ENCODE peak calls at places on chromosomes 11 and 22, in nine cellular contexts. B is stimulated activated effector memory CD8-positive, alpha-beta T cell treated with anti-CD3 and anti-CD28 coated beads, Interleukin-12 subunit alpha, Interleukin-12 subunit beta, amount 100 ng/mL, for 72 hours; C is NCI-H748 treated with DMSO at 0.1 percent for 48 hours; Q is Caki2; P is T-helper 9 cell; N is bronchial epithelial cell; Y is iris pigment epithelial cell; S is chondrocyte; I is A172. A is an unnamed sample.

GRCh38 chr22:22111983-22112382 is 129.4 kb upstream of the TOP3B start:
- DNase-seq in B (no peak), S (no peak), I (no peak), C (no peak), Q (no peak), Y (no peak), P (no peak), N (no peak), A (no peak)

GRCh38 chr22:20867179-20868099 is 8.6 kb downstream of the SNAP29 start:
- DNase-seq in B (no peak), I (no peak), S (no peak), C (no peak), N (no peak), P (no peak), Q (no peak), Y (peak), A (no peak)

GRCh38 chr11:125404811-125405481 is 91.1 kb downstream of the FEZ1 start:
- DNase-seq in C (no peak), B (peak), S (no peak), I (peak), P (peak), Y (peak), N (peak), Q (no peak), A (peak)

GRCh38 chr22:33831651-33832050 is 88.6 kb downstream of the LARGE1 start:
- DNase-seq in I (no peak), N (no peak), Q (no peak), Y (no peak), B (no peak), C (no peak), S (no peak), P (no peak), A (no peak)

GRCh38 chr22:41302016-41302767 is 867 bp downstream of the ZC3H7B start:
- DNase-seq in P (no peak), Y (no peak), N (no peak), B (no peak), Q (no peak), S (no peak), I (no peak), C (no peak), A (peak)

GRCh38 chr11:112837162-112837826 is 123.9 kb upstream of the NCAM1 start:
- DNase-seq in B (no peak), S (no peak), Y (peak), N (no peak), P (no peak), C (peak), Q (no peak), I (no peak), A (no peak)

GRCh38 chr11:14826580-14826979 is 65.5 kb downstream of the CYP2R1 start:
- DNase-seq in Y (no peak), S (no peak), P (no peak), Q (no peak), C (no peak), B (no peak), I (no peak), N (no peak), A (no peak)

GRCh38 chr11:64855596-64856304 is 11.3 kb upstream of the CDC42BPG start:
- DNase-seq in Q (no peak), C (no peak), S (peak), P (no peak), I (no peak), Y (no peak), B (no peak), N (no peak), A (no peak)

GRCh38 chr11:10181811-10182210 is 112.2 kb downstream of the SBF2 start:
- DNase-seq in Y (peak), B (no peak), S (no peak), C (no peak), Q (peak), P (no peak), I (peak), N (peak), A (no peak)

GRCh38 chr22:36486619-36487384 is 5.4 kb upstream of the TXN2 start:
- DNase-seq in Y (peak), B (peak), N (peak), Q (peak), S (no peak), C (no peak), I (no peak), P (peak), A (no peak)

GRCh38 chr11:18720811-18721575 is 5.0 kb downstream of the IGSF22 start:
- DNase-seq in Y (peak), B (peak), S (peak), P (peak), C (peak), I (no peak), Q (peak), N (peak), A (peak)

GRCh38 chr11:74550991-74551753 is 41.2 kb upstream of the POLD3 start:
- DNase-seq in B (no peak), Y (no peak), Q (no peak), N (no peak), C (no peak), P (no peak), I (no peak), S (no peak), A (no peak)